ENCODE peak calls at places on chromosomes 7 and 10, in nine cellular contexts. One of them, this sample, is unnamed. For H3K27me3, the result is how much of the 10 kb centered on the place peaks cover.

GRCh38 chr10:3500408-3500856 is 284.6 kb downstream of the KLF6 start:
- DNase-seq in ovary: peak
- DNase-seq in tibial nerve: peak
- DNase-seq in heart left ventricle: peak
- DNase-seq in K562: no peak
- DNase-seq in sigmoid colon: peak
- DNase-seq in HCT116: no peak
- DNase-seq in body of pancreas: peak
- DNase-seq in stomach: no peak
- DNase-seq in this sample: peak

GRCh38 chr7:70458195-70458695 is 673.7 kb upstream of the GALNT17 start:
- DNase-seq in sigmoid colon: no peak
- DNase-seq in body of pancreas: no peak
- DNase-seq in tibial nerve: peak
- DNase-seq in ovary: peak
- DNase-seq in stomach: peak
- DNase-seq in heart left ventricle: no peak
- DNase-seq in HCT116: no peak
- DNase-seq in K562: peak
- DNase-seq in this sample: no peak

GRCh38 chr10:81806842-81807241 is 68.2 kb upstream of the NRG3 start:
- DNase-seq in heart left ventricle: no peak
- DNase-seq in sigmoid colon: no peak
- DNase-seq in stomach: no peak
- DNase-seq in tibial nerve: no peak
- DNase-seq in body of pancreas: no peak
- DNase-seq in K562: no peak
- DNase-seq in HCT116: no peak
- DNase-seq in ovary: no peak
- DNase-seq in this sample: no peak

GRCh38 chr10:43627942-43628341 is 20.7 kb downstream of the ZNF32 start:
- DNase-seq in sigmoid colon: no peak
- DNase-seq in stomach: no peak
- DNase-seq in K562: peak
- DNase-seq in body of pancreas: no peak
- DNase-seq in tibial nerve: no peak
- DNase-seq in HCT116: no peak
- DNase-seq in ovary: no peak
- DNase-seq in heart left ventricle: no peak
- DNase-seq in this sample: no peak

GRCh38 chr10:17784701-17785100 is 24.4 kb upstream of the MRC1 start:
- DNase-seq in ovary: no peak
- DNase-seq in K562: no peak
- DNase-seq in heart left ventricle: no peak
- DNase-seq in tibial nerve: no peak
- DNase-seq in body of pancreas: no peak
- DNase-seq in sigmoid colon: no peak
- DNase-seq in HCT116: no peak
- DNase-seq in stomach: no peak
- DNase-seq in this sample: no peak

GRCh38 chr10:67602268-67602950 is 93.6 kb downstream of the CTNNA3 start:
- DNase-seq in HCT116: peak
- DNase-seq in stomach: no peak
- DNase-seq in ovary: no peak
- DNase-seq in sigmoid colon: no peak
- DNase-seq in tibial nerve: no peak
- DNase-seq in K562: no peak
- DNase-seq in heart left ventricle: no peak
- DNase-seq in body of pancreas: no peak
- DNase-seq in this sample: no peak

GRCh38 chr7:25828468-25828867 is 323.5 kb upstream of the NFE2L3 start:
- DNase-seq in ovary: no peak
- DNase-seq in sigmoid colon: no peak
- DNase-seq in tibial nerve: no peak
- DNase-seq in K562: no peak
- DNase-seq in heart left ventricle: no peak
- DNase-seq in stomach: no peak
- DNase-seq in body of pancreas: no peak
- DNase-seq in HCT116: no peak
- DNase-seq in this sample: no peak

GRCh38 chr10:34235164-34235832 is 579.8 kb downstream of the PARD3 start:
- DNase-seq in K562: no peak
- DNase-seq in ovary: no peak
- DNase-seq in HCT116: no peak
- DNase-seq in tibial nerve: no peak
- DNase-seq in body of pancreas: no peak
- DNase-seq in heart left ventricle: no peak
- DNase-seq in sigmoid colon: no peak
- DNase-seq in stomach: no peak
- DNase-seq in this sample: no peak

GRCh38 chr10:102220612-102221011 is 5.5 kb upstream of the ELOVL3 start:
- DNase-seq in ovary: no peak
- DNase-seq in body of pancreas: no peak
- DNase-seq in stomach: no peak
- DNase-seq in HCT116: no peak
- DNase-seq in heart left ventricle: no peak
- DNase-seq in tibial nerve: no peak
- DNase-seq in K562: no peak
- DNase-seq in sigmoid colon: no peak
- DNase-seq in this sample: no peak

GRCh38 chr10:49649936-49650723 is 29.3 kb upstream of the C10orf53 start:
- DNase-seq in tibial nerve: no peak
- DNase-seq in body of pancreas: no peak
- DNase-seq in sigmoid colon: no peak
- DNase-seq in stomach: peak
- DNase-seq in heart left ventricle: no peak
- DNase-seq in HCT116: no peak
- DNase-seq in ovary: no peak
- DNase-seq in K562: no peak
- DNase-seq in this sample: no peak

GRCh38 chr10:9060314-9060713 is 1005.8 kb downstream of the GATA3 start:
- DNase-seq in ovary: no peak
- DNase-seq in heart left ventricle: no peak
- DNase-seq in stomach: no peak
- DNase-seq in tibial nerve: no peak
- DNase-seq in body of pancreas: no peak
- DNase-seq in K562: no peak
- DNase-seq in sigmoid colon: no peak
- DNase-seq in HCT116: no peak
- DNase-seq in this sample: no peak

GRCh38 chr10:46525824-46526681 is 30.4 kb downstream of the GPRIN2 start:
- DNase-seq in HCT116: peak
- DNase-seq in stomach: no peak
- DNase-seq in sigmoid colon: no peak
- DNase-seq in body of pancreas: no peak
- DNase-seq in heart left ventricle: no peak
- DNase-seq in tibial nerve: no peak
- DNase-seq in ovary: peak
- DNase-seq in K562: no peak
- DNase-seq in this sample: no peak

GRCh38 chr10:12708921-12709320 is 292.6 kb downstream of the CCDC3 start:
- DNase-seq in ovary: no peak
- DNase-seq in sigmoid colon: peak
- DNase-seq in tibial nerve: no peak
- DNase-seq in body of pancreas: no peak
- DNase-seq in heart left ventricle: no peak
- DNase-seq in HCT116: no peak
- DNase-seq in stomach: no peak
- DNase-seq in K562: no peak
- DNase-seq in this sample: no peak

GRCh38 chr10:58666024-58666423 is 153.4 kb downstream of the BICC1 start:
- DNase-seq in K562: no peak
- DNase-seq in HCT116: no peak
- DNase-seq in stomach: no peak
- DNase-seq in heart left ventricle: no peak
- DNase-seq in body of pancreas: peak
- DNase-seq in sigmoid colon: no peak
- DNase-seq in tibial nerve: no peak
- DNase-seq in ovary: no peak
- DNase-seq in this sample: peak

GRCh38 chr7:27745064-27745583 is 5.2 kb downstream of the TAX1BP1 start:
- DNase-seq in tibial nerve: no peak
- DNase-seq in HCT116: peak
- DNase-seq in ovary: no peak
- DNase-seq in body of pancreas: peak
- DNase-seq in stomach: no peak
- DNase-seq in heart left ventricle: no peak
- DNase-seq in sigmoid colon: no peak
- DNase-seq in K562: peak
- DNase-seq in this sample: no peak

GRCh38 chr7:44665531-44666213 is 59.2 kb downstream of the OGDH start:
- DNase-seq in heart left ventricle: no peak
- DNase-seq in body of pancreas: no peak
- DNase-seq in ovary: no peak
- DNase-seq in HCT116: no peak
- DNase-seq in stomach: no peak
- DNase-seq in K562: no peak
- DNase-seq in sigmoid colon: no peak
- DNase-seq in tibial nerve: no peak
- DNase-seq in this sample: no peak

GRCh38 chr10:92208736-92209135 is 82.1 kb downstream of the CPEB3 start:
- DNase-seq in body of pancreas: no peak
- DNase-seq in sigmoid colon: no peak
- DNase-seq in K562: no peak
- DNase-seq in heart left ventricle: no peak
- DNase-seq in stomach: no peak
- DNase-seq in ovary: no peak
- DNase-seq in tibial nerve: no peak
- DNase-seq in HCT116: no peak
- DNase-seq in this sample: no peak

GRCh38 chr10:91104185-91105041 is 116.0 kb upstream of the PCGF5 start:
- DNase-seq in sigmoid colon: no peak
- DNase-seq in HCT116: no peak
- DNase-seq in body of pancreas: no peak
- DNase-seq in stomach: no peak
- DNase-seq in ovary: no peak
- DNase-seq in heart left ventricle: no peak
- DNase-seq in K562: peak
- DNase-seq in tibial nerve: no peak
- DNase-seq in this sample: no peak

GRCh38 chr10:73226663-73227062 is 20.4 kb downstream of the DNAJC9 start:
- DNase-seq in tibial nerve: no peak
- DNase-seq in sigmoid colon: no peak
- DNase-seq in stomach: no peak
- DNase-seq in ovary: no peak
- DNase-seq in heart left ventricle: no peak
- DNase-seq in K562: no peak
- DNase-seq in body of pancreas: no peak
- DNase-seq in HCT116: no peak
- DNase-seq in this sample: no peak
- H3K27me3 ChIP-seq in tibial nerve: under half
- H3K27me3 ChIP-seq in sigmoid colon: under half
- H3K27me3 ChIP-seq in stomach: under half
- H3K27me3 ChIP-seq in ovary: under half
- H3K27me3 ChIP-seq in heart left ventricle: under half
- H3K27me3 ChIP-seq in K562: under half
- H3K27me3 ChIP-seq in body of pancreas: under half
- H3K27me3 ChIP-seq in HCT116: under half
- H3K27me3 ChIP-seq in this sample: under half

DNA sequence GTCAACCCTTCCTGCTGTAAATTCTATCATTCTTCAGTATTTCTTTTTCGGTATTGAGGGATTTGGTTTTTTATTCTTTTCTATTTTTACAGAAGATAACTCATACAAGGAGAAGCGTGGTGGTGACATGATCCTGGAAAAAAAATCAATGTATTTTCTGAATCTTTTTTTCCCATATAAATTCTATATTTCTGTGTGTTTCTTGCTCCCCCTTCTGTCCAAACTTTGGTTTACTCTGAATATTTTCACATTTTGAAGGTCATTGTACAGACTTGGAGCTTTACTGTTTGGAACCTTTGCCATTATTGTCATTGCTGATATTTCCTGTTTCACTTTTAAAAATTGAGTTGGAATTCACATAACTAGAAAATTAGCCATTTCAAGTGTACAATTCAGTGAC is 246.3 kb downstream of the REEP3 start:
- DNase-seq in K562: peak
- DNase-seq in stomach: no peak
- DNase-seq in heart left ventricle: no peak
- DNase-seq in sigmoid colon: no peak
- DNase-seq in ovary: no peak
- DNase-seq in body of pancreas: no peak
- DNase-seq in tibial nerve: no peak
- DNase-seq in HCT116: no peak
- DNase-seq in this sample: no peak
- TF ChIP-seq CTCF in K562: peak
- TF ChIP-seq CTCF in stomach: no peak
- TF ChIP-seq CTCF in heart left ventricle: peak
- TF ChIP-seq CTCF in sigmoid colon: peak
- TF ChIP-seq CTCF in ovary: peak
- TF ChIP-seq CTCF in body of pancreas: peak
- TF ChIP-seq CTCF in tibial nerve: peak
- TF ChIP-seq CTCF in HCT116: peak
- TF ChIP-seq CTCF in this sample: peak

GRCh38 chr7:116954443-116954838 is 1.1 kb downstream of the ST7 start:
- DNase-seq in tibial nerve: no peak
- DNase-seq in heart left ventricle: no peak
- DNase-seq in ovary: no peak
- DNase-seq in HCT116: no peak
- DNase-seq in body of pancreas: no peak
- DNase-seq in stomach: no peak
- DNase-seq in K562: no peak
- DNase-seq in sigmoid colon: no peak
- DNase-seq in this sample: no peak
- TF ChIP-seq POLR2A in tibial nerve: no peak
- TF ChIP-seq POLR2A in heart left ventricle: no peak
- TF ChIP-seq POLR2A in ovary: no peak
- TF ChIP-seq POLR2A in HCT116: no peak
- TF ChIP-seq POLR2A in body of pancreas: no peak
- TF ChIP-seq POLR2A in stomach: no peak
- TF ChIP-seq POLR2A in K562: peak
- TF ChIP-seq POLR2A in sigmoid colon: no peak
- TF ChIP-seq POLR2A in this sample: no peak

DNA sequence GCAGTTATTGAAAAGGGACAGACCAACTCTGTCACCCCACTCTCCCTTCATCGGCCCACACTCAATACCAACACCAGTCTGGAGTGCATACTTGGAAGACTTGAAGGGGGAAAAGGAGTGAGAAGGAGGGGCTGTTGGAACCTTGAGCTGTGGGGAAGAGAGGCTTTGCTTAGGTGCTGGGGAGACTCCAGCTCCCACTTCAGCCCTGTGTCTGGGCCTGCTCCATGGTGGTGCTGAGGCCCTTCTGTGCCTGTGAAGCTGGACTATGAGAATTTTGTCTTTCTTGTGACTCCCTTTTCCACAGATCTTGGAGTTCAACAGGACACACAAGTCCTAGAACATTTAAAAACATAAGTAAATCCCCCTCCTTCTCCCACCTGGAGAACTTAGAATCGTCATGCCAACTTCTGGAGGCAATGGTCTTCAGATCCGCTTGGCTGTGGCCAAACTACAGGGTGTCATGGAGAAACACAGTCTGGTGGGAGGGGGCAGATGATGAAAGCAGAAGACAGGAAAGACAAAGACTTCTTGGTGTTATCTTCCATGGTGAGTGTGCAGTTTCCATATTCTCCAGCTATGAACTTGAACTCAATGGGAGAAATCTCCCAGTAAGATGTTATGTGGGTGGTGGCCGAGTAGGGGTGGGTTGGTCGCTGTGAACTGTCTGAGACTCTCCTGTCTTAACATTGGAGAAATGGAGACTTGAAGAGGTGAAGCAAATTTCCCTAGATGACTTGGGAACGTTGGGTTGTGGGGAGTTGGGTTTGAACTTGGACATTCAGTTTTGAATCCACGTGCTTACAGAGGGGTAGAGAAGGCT is 18.4 kb upstream of the GIMAP8 start:
- DNase-seq in stomach: no peak
- DNase-seq in body of pancreas: no peak
- DNase-seq in HCT116: no peak
- DNase-seq in K562: peak
- DNase-seq in heart left ventricle: no peak
- DNase-seq in sigmoid colon: no peak
- DNase-seq in ovary: no peak
- DNase-seq in tibial nerve: no peak
- DNase-seq in this sample: no peak
- H3K27me3 ChIP-seq in stomach: under half
- H3K27me3 ChIP-seq in body of pancreas: under half
- H3K27me3 ChIP-seq in HCT116: under half
- H3K27me3 ChIP-seq in K562: under half
- H3K27me3 ChIP-seq in heart left ventricle: under half
- H3K27me3 ChIP-seq in sigmoid colon: under half
- H3K27me3 ChIP-seq in ovary: under half
- H3K27me3 ChIP-seq in tibial nerve: under half
- H3K27me3 ChIP-seq in this sample: under half

This sample was measured in prostate gland.